ENCODE peak calls at places on chromosomes 11 and 22, in four cellular contexts. L is stomach, O is vagina, F is fibroblast of mammary gland. R is an unnamed sample.

GRCh38 chr22:37282385-37282677 is at the start of gene CYTH4:
- DNase-seq in O (no peak), L (peak; percentile 70), F (no peak), R (no peak)

GRCh38 chr11:107549253-107549953 is 16.1 kb downstream of the ALKBH8 start:
- DNase-seq in F (peak; percentile 65), L (no peak), O (no peak), R (no peak)

GRCh38 chr11:79543101-79543500 is 102.3 kb upstream of the TENM4 start:
- DNase-seq in F (no peak), L (no peak), O (no peak), R (no peak)

GRCh38 chr11:13137778-13138400 is 128.8 kb downstream of the RASSF10 start:
- DNase-seq in L (no peak), F (no peak), O (no peak), R (no peak)

GRCh38 chr11:96744697-96745096 is 354.9 kb downstream of the JRKL start:
- DNase-seq in L (no peak), F (peak; percentile 28), O (no peak), R (no peak)

GRCh38 chr11:94544832-94545640 is 1.3 kb downstream of the FUT4 start:
- DNase-seq in L (peak; percentile 54), O (no peak), F (no peak), R (no peak)

GRCh38 chr22:49394116-49394785 is 433.4 kb downstream of the BRD1 start:
- DNase-seq in F (no peak), L (no peak), O (no peak), R (no peak)

GRCh38 chr22:24410110-24410856 is 17.1 kb upstream of the ADORA2A start:
- DNase-seq in F (peak; percentile 56), O (no peak), L (peak; percentile 22), R (no peak)

GRCh38 chr11:122751298-122752070 is 86.8 kb upstream of the CRTAM start:
- DNase-seq in F (peak; percentile 75), L (no peak), O (no peak), R (no peak)

GRCh38 chr11:12376259-12376971 is 956 bp upstream of the PARVA start:
- DNase-seq in L (no peak), O (peak; percentile 96), F (peak; percentile 93), R (no peak)

GRCh38 chr22:46797355-46797754 is 34.9 kb downstream of the TBC1D22A start:
- DNase-seq in O (peak; percentile 64), F (peak; percentile 21), L (no peak), R (no peak)

GRCh38 chr11:72191961-72192381 is at the start of gene FOLR1:
- DNase-seq in F (no peak), O (no peak), L (no peak), R (no peak)

GRCh38 chr11:120622189-120622912 is 110.8 kb downstream of the GRIK4 start:
- DNase-seq in F (peak; percentile 14), L (no peak), O (no peak), R (no peak)

GRCh38 chr11:116471608-116472007 is 301.2 kb downstream of the BUD13 start:
- DNase-seq in O (no peak), F (peak; percentile 1), L (no peak), R (no peak)

GRCh38 chr11:115437902-115438575 is 66.2 kb downstream of the CADM1 start:
- DNase-seq in F (no peak), L (no peak), O (no peak), R (no peak)

GRCh38 chr11:128904872-128905344 is 13.8 kb downstream of the KCNJ5 start:
- DNase-seq in L (no peak), O (no peak), F (no peak), R (no peak)

GRCh38 chr11:9208726-9209501 is 56.2 kb downstream of the DENND5A start:
- DNase-seq in O (no peak), L (no peak), F (peak; percentile 30), R (no peak)

GRCh38 chr11:74754507-74755255 is 6.0 kb downstream of the RNF169 start:
- DNase-seq in F (peak; percentile 92), L (no peak), O (no peak), R (no peak)

GRCh38 chr11:70405679-70406395 is 7.5 kb downstream of the CTTN start:
- DNase-seq in F (no peak), L (no peak), O (no peak), R (no peak)

GRCh38 chr11:128776088-128776433 is 82.2 kb downstream of the FLI1 start:
- DNase-seq in F (no peak), L (no peak), O (no peak), R (no peak)

GRCh38 chr22:36373258-36373579 is 14.5 kb downstream of the MYH9 start:
- DNase-seq in F (no peak), O (no peak), L (no peak), R (no peak)

GRCh38 chr22:24290459-24290858 is 19.8 kb downstream of the SPECC1L start:
- DNase-seq in L (no peak), F (peak; percentile 62), O (no peak), R (no peak)

GRCh38 chr11:50075856-50076255 is 43.2 kb downstream of the OR4C45 start:
- DNase-seq in L (no peak), O (peak; percentile 79), F (no peak), R (no peak)

GRCh38 chr22:31948002-31948401 is 3.7 kb downstream of the YWHAH start:
- DNase-seq in F (no peak), O (no peak), L (no peak), R (no peak)

GRCh38 chr22:49193348-49193747 is 634.3 kb downstream of the BRD1 start:
- DNase-seq in O (no peak), F (no peak), L (no peak), R (no peak)

GRCh38 chr11:120523196-120523595 is 11.6 kb downstream of the GRIK4 start:
- DNase-seq in O (no peak), L (no peak), F (no peak), R (no peak)

GRCh38 chr11:94786264-94787126 is 18.3 kb downstream of the AMOTL1 start:
- DNase-seq in L (no peak), F (peak; percentile 69), O (no peak), R (no peak)

GRCh38 chr11:57761301-57762234 is at the start of gene CTNND1:
- DNase-seq in L (peak; percentile 89), F (peak; percentile 98), O (peak; percentile 96), R (peak; percentile 70)

GRCh38 chr22:27080191-27080590 is 422.8 kb downstream of the MIAT start:
- DNase-seq in L (no peak), O (no peak), F (no peak), R (no peak)

GRCh38 chr11:75925785-75926164 is 110.8 kb downstream of the UVRAG start:
- DNase-seq in L (no peak), F (peak; percentile 22), O (no peak), R (no peak)

GRCh38 chr11:12526789-12527188 is 147.4 kb upstream of the TEAD1 start:
- DNase-seq in F (peak; percentile 83), O (no peak), L (no peak), R (no peak)

GRCh38 chr11:130070829-130071205 is 1.1 kb downstream of the APLP2 start:
- DNase-seq in O (no peak), F (no peak), L (no peak), R (peak; percentile 36)

GRCh38 chr22:37485714-37486223 is 415 bp downstream of the MFNG start:
- DNase-seq in L (no peak), O (no peak), F (no peak), R (no peak)

GRCh38 chr22:41479671-41480396 is 10.9 kb downstream of the ACO2 start:
- DNase-seq in F (peak; percentile 75), L (no peak), O (no peak), R (no peak)

GRCh38 chr22:19232620-19233019 is 54.1 kb upstream of the SLC25A1 start:
- DNase-seq in F (no peak), O (no peak), L (no peak), R (no peak)

GRCh38 chr11:96045622-96046456 is 121.9 kb upstream of the MTMR2 start:
- DNase-seq in O (no peak), F (peak; percentile 74), L (peak; percentile 42), R (peak; percentile 8)

GRCh38 chr22:19149047-19149883 is 827 bp downstream of the GSC2 start:
- DNase-seq in L (no peak), F (peak; percentile 12), O (no peak), R (no peak)

GRCh38 chr22:28984482-28985158 is 77.0 kb downstream of the C22orf31 start:
- DNase-seq in F (no peak), O (no peak), L (no peak), R (no peak)

DNA sequence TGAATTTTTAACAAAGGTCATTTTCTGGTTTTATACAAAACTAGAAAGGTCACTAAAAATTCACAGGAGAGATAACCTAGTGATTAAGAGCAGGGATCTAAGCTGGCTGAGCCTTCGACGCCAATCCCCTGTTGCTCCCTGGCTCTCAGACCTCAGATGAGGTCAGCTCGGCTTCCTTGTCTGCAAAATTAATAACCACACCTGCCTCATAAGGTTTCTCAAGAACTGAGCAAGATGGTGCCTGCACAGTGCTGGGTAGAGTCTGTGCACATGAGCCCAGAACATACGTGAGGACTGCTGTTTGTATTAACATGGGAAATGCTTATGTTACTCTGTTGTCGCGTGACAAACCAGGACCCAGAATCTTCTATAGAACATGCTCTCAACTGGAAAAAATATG is 24.4 kb upstream of the CD5 start:
- DNase-seq in F (no peak), L (no peak), O (no peak), R (no peak)
- TF ChIP-seq CTCF in F (no peak), L (no peak), O (no peak), R (no peak)

GRCh38 chr11:118401880-118402590 is 629 bp downstream of the ATP5MG start:
- DNase-seq in L (no peak), F (peak; percentile 82), O (no peak), R (no peak)

GRCh38 chr11:118398797-118399564 is 2.4 kb upstream of the ATP5MG start:
- DNase-seq in L (no peak), O (no peak), F (no peak), R (no peak)

GRCh38 chr11:118397448-118397847 is 4.0 kb upstream of the ATP5MG start:
- DNase-seq in O (no peak), F (no peak), L (no peak), R (no peak)

GRCh38 chr11:118396097-118396501 is 5.3 kb upstream of the ATP5MG start:
- DNase-seq in F (no peak), L (no peak), O (no peak), R (no peak)

DNA sequence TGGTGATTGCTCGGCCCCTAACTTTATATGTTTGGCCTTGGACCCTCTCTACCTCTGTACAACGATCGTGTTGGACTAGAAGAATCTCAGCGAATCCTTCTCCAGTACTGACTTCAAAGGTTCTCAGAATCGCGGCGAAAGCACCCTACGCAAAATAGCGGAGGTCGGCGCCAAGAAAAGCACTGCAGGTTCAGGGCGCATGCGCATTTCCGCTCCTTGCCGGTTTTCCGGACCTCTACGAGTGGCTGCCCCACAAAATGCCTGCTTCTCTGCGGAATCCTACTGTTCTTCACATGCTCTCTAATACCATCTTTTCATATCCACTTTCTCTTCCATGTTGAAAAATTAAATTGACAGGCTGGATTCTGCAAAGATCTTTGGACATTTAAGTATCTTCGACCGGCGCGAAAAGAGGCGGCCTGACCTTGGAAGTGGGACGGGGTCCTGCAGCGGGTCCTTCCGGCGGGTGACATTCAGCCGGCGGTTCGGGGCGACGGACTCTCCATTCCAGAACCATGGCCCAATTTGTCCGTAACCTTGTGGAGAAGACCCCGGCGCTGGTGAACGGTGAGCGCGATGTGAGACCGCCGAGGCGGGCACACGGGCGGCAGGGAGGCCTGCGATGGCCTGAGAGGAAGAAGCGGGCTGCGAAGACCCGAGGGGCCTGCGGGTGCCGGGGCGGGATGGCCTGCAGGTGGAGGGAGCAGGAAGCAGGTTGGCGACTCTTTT is at the start of gene ATP5MG:
- DNase-seq in F (peak; percentile 88), L (peak; percentile 91), O (peak; percentile 87), R (peak; percentile 83)
- TF ChIP-seq CTCF in F (no peak), L (no peak), O (no peak), R (no peak)

GRCh38 chr22:45673482-45674175 is 2.0 kb downstream of the ATXN10 start:
- DNase-seq in O (no peak), F (no peak), L (no peak), R (no peak)
- TF ChIP-seq CTCF in O (no peak), F (no peak), L (no peak), R (no peak)

GRCh38 chr22:43209523-43209890 is 22.6 kb upstream of the TTLL12 start:
- DNase-seq in O (no peak), L (no peak), F (no peak), R (no peak)
- TF ChIP-seq CTCF in O (no peak), L (no peak), F (no peak), R (no peak)

R was measured in endothelial cell.